ENCODE peak calls at places on chromosomes 5 and 9, in four cellular contexts. One of them, this sample, is unnamed. For H3K27me3 and H3K4me1, the result is how much of the 10 kb centered on the place peaks cover.

GRCh38 chr5:132459983-132460834 is 30.4 kb downstream of the IRF1 start:
- DNase-seq in GM23338: no peak
- DNase-seq in endothelial cell of umbilical vein: no peak
- DNase-seq in stomach: peak
- DNase-seq in this sample: no peak

GRCh38 chr9:23768861-23769260 is 57.2 kb downstream of the ELAVL2 start:
- DNase-seq in GM23338: no peak
- DNase-seq in endothelial cell of umbilical vein: no peak
- DNase-seq in stomach: no peak
- DNase-seq in this sample: no peak

GRCh38 chr5:145689235-145689634 is 145.9 kb downstream of the PRELID2 start:
- DNase-seq in GM23338: no peak
- DNase-seq in endothelial cell of umbilical vein: no peak
- DNase-seq in stomach: no peak
- DNase-seq in this sample: no peak

GRCh38 chr5:157350939-157351338 is 85.0 kb downstream of the CYFIP2 start:
- DNase-seq in GM23338: no peak
- DNase-seq in endothelial cell of umbilical vein: no peak
- DNase-seq in stomach: no peak
- DNase-seq in this sample: no peak

GRCh38 chr9:78932849-78933627 is 636.1 kb downstream of the PSAT1 start:
- DNase-seq in GM23338: no peak
- DNase-seq in endothelial cell of umbilical vein: peak
- DNase-seq in stomach: no peak
- DNase-seq in this sample: no peak

GRCh38 chr9:29798599-29798998 is 2225.3 kb upstream of the C9orf72 start:
- DNase-seq in GM23338: no peak
- DNase-seq in endothelial cell of umbilical vein: no peak
- DNase-seq in stomach: no peak
- DNase-seq in this sample: no peak

GRCh38 chr9:2138646-2139045 is 123.5 kb downstream of the SMARCA2 start:
- DNase-seq in GM23338: no peak
- DNase-seq in endothelial cell of umbilical vein: no peak
- DNase-seq in stomach: no peak
- DNase-seq in this sample: no peak

GRCh38 chr9:138071731-138072130 is 194.1 kb downstream of the CACNA1B start:
- DNase-seq in GM23338: no peak
- DNase-seq in endothelial cell of umbilical vein: no peak
- DNase-seq in stomach: no peak
- DNase-seq in this sample: no peak

GRCh38 chr5:35853652-35854051 is 3.0 kb upstream of the IL7R start:
- DNase-seq in GM23338: no peak
- DNase-seq in endothelial cell of umbilical vein: no peak
- DNase-seq in stomach: no peak
- DNase-seq in this sample: no peak

GRCh38 chr5:72328172-72328571 is 8.0 kb downstream of the PTCD2 start:
- DNase-seq in GM23338: no peak
- DNase-seq in endothelial cell of umbilical vein: no peak
- DNase-seq in stomach: peak
- DNase-seq in this sample: no peak

GRCh38 chr5:673837-674629 is 19.1 kb downstream of the TPPP start:
- DNase-seq in GM23338: no peak
- DNase-seq in endothelial cell of umbilical vein: no peak
- DNase-seq in stomach: no peak
- DNase-seq in this sample: no peak

GRCh38 chr5:96969401-96969800 is 33.5 kb downstream of the LNPEP start:
- DNase-seq in GM23338: no peak
- DNase-seq in endothelial cell of umbilical vein: no peak
- DNase-seq in stomach: no peak
- DNase-seq in this sample: no peak

GRCh38 chr9:36925033-36925432 is 109.0 kb downstream of the PAX5 start:
- DNase-seq in GM23338: no peak
- DNase-seq in endothelial cell of umbilical vein: no peak
- DNase-seq in stomach: no peak
- DNase-seq in this sample: no peak

GRCh38 chr5:122180863-122181519 is 51.6 kb downstream of the ZNF474 start:
- DNase-seq in GM23338: no peak
- DNase-seq in endothelial cell of umbilical vein: peak
- DNase-seq in stomach: no peak
- DNase-seq in this sample: no peak

GRCh38 chr5:134138416-134139376 is 24.2 kb downstream of the TCF7 start:
- DNase-seq in GM23338: no peak
- DNase-seq in endothelial cell of umbilical vein: no peak
- DNase-seq in stomach: peak
- DNase-seq in this sample: peak

GRCh38 chr9:5714501-5715401 is 85.8 kb downstream of the RIC1 start:
- DNase-seq in GM23338: peak
- DNase-seq in endothelial cell of umbilical vein: peak
- DNase-seq in stomach: no peak
- DNase-seq in this sample: no peak

GRCh38 chr9:37976714-37977477 is 73.0 kb upstream of the SLC25A51 start:
- DNase-seq in GM23338: no peak
- DNase-seq in endothelial cell of umbilical vein: no peak
- DNase-seq in stomach: no peak
- DNase-seq in this sample: no peak

GRCh38 chr9:118331622-118332045 is 627.4 kb downstream of the TLR4 start:
- DNase-seq in GM23338: no peak
- DNase-seq in endothelial cell of umbilical vein: no peak
- DNase-seq in stomach: no peak
- DNase-seq in this sample: no peak

GRCh38 chr9:112061152-112061740 is 113.9 kb downstream of the SUSD1 start:
- DNase-seq in GM23338: no peak
- DNase-seq in endothelial cell of umbilical vein: peak
- DNase-seq in stomach: peak
- DNase-seq in this sample: no peak

GRCh38 chr5:132557425-132557805 is 638 bp downstream of the RAD50 start:
- DNase-seq in GM23338: peak
- DNase-seq in endothelial cell of umbilical vein: peak
- DNase-seq in stomach: peak
- DNase-seq in this sample: no peak

GRCh38 chr5:151345187-151345807 is 2.1 kb downstream of the SLC36A2 start:
- DNase-seq in GM23338: no peak
- DNase-seq in endothelial cell of umbilical vein: no peak
- DNase-seq in stomach: no peak
- DNase-seq in this sample: no peak

GRCh38 chr9:91038483-91039124 is 237.0 kb downstream of the SYK start:
- DNase-seq in GM23338: no peak
- DNase-seq in endothelial cell of umbilical vein: no peak
- DNase-seq in stomach: no peak
- DNase-seq in this sample: no peak

GRCh38 chr9:118330191-118330986 is 626.2 kb downstream of the TLR4 start:
- DNase-seq in GM23338: peak
- DNase-seq in endothelial cell of umbilical vein: no peak
- DNase-seq in stomach: no peak
- DNase-seq in this sample: no peak

GRCh38 chr9:1319436-1319835 is 269.3 kb downstream of the DMRT2 start:
- DNase-seq in GM23338: no peak
- DNase-seq in endothelial cell of umbilical vein: no peak
- DNase-seq in stomach: no peak
- DNase-seq in this sample: no peak

GRCh38 chr9:1366300-1366699 is 316.1 kb downstream of the DMRT2 start:
- DNase-seq in GM23338: no peak
- DNase-seq in endothelial cell of umbilical vein: no peak
- DNase-seq in stomach: no peak
- DNase-seq in this sample: no peak

GRCh38 chr5:73327908-73328455 is 120.6 kb downstream of the FOXD1 start:
- DNase-seq in GM23338: no peak
- DNase-seq in endothelial cell of umbilical vein: no peak
- DNase-seq in stomach: no peak
- DNase-seq in this sample: no peak

GRCh38 chr5:170484459-170484831 is 19.4 kb upstream of the KCNIP1 start:
- DNase-seq in GM23338: no peak
- DNase-seq in endothelial cell of umbilical vein: no peak
- DNase-seq in stomach: no peak
- DNase-seq in this sample: peak

GRCh38 chr5:151005187-151005974 is 15.0 kb upstream of the GPX3 start:
- DNase-seq in GM23338: no peak
- DNase-seq in endothelial cell of umbilical vein: no peak
- DNase-seq in stomach: no peak
- DNase-seq in this sample: no peak

GRCh38 chr5:101806410-101806809 is 489.7 kb downstream of the SLCO4C1 start:
- DNase-seq in GM23338: no peak
- DNase-seq in endothelial cell of umbilical vein: no peak
- DNase-seq in stomach: no peak
- DNase-seq in this sample: no peak

DNA sequence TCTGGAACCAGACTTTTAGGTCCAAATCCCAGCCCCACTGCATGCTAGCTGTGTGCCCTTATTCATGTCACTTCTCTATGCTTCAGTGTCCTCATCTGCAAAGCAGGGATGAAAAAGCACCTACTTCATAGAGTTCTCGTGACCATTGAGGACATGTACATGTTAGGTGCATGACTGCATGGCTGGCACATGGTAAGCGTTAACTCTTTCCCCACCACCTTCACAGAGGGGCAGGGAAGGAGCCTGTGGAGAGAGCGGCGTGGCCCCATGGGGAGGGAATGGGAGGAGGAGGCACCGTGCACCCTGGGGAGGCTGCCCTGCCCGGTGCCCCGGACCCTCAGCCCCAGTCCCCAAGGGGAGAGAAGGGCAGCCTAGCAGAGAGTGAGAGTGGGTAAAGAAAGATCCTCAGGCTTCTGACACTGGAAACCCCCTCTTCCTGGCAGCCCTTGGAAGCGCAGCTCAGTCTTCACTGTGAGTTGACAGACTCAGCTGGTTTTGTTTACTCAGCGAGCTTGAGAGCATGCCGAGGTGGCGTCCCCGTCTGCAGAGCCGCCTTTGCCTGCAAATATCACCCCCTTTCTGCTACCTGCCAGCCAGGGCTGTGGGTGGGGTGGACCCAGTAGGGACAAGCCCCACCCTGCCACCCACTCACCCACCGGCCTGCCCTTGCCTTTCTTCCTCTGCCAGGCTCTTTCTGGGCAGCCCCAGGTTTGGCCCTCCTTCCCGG is 10.6 kb upstream of the ANGPTL2 start:
- DNase-seq in GM23338: peak
- DNase-seq in endothelial cell of umbilical vein: no peak
- DNase-seq in stomach: peak
- DNase-seq in this sample: peak
- TF ChIP-seq POLR2AphosphoS5 in GM23338: no peak
- TF ChIP-seq POLR2AphosphoS5 in endothelial cell of umbilical vein: no peak
- TF ChIP-seq POLR2AphosphoS5 in stomach: no peak
- TF ChIP-seq POLR2AphosphoS5 in this sample: no peak

DNA sequence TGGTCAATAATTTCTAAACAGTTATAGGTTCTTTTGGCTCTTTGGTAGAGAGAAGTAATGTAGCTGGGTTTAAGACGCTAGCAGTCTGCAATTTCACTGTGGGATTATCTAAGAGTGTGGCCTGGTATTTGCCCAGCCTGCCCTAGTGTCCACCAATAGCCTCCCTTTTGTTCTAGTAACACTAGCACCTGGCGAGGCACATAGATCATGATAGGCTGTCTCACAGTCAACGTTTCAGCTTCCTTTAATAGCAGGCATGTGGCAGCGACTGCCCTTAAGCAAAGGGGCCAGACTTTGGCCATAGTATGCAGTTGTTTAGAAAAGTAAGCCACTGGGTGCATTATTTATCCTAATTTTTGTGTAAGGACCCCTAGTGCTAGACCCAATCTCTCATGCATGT is 274.4 kb downstream of the HTR1A start:
- DNase-seq in GM23338: peak
- DNase-seq in endothelial cell of umbilical vein: no peak
- DNase-seq in stomach: no peak
- DNase-seq in this sample: no peak
- H3K27me3 ChIP-seq in GM23338: under half
- H3K27me3 ChIP-seq in endothelial cell of umbilical vein: under half
- H3K27me3 ChIP-seq in stomach: under half
- H3K27me3 ChIP-seq in this sample: under half

DNA sequence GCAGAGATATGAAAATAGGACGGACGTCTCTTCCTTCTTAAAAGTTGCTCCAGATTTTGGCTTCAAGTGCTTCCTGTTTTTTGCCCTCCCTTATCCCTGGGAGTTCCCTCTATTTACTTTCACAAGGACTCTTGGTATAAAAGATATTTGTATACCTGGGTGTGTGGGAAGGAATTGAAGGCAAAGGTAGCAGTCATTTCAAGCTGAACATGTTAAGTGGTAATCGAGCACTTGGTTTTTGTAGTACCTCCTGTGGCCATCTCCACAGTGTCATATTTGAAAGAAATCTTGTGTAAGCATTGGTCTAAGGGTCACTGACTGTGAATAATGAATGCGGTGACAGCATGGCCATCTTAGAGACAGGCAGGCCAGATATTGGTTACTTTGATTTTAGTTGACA is 593.6 kb downstream of the MTRR start:
- DNase-seq in GM23338: no peak
- DNase-seq in endothelial cell of umbilical vein: no peak
- DNase-seq in stomach: no peak
- DNase-seq in this sample: no peak
- H3K4me1 ChIP-seq in GM23338: under half
- H3K4me1 ChIP-seq in endothelial cell of umbilical vein: under half
- H3K4me1 ChIP-seq in stomach: under half
- H3K4me1 ChIP-seq in this sample: under half

GRCh38 chr5:138936225-138936967 is 61.3 kb upstream of the LRRTM2 start:
- DNase-seq in GM23338: peak
- DNase-seq in endothelial cell of umbilical vein: peak
- DNase-seq in stomach: peak
- DNase-seq in this sample: peak
- TF ChIP-seq POLR2AphosphoS5 in GM23338: no peak
- TF ChIP-seq POLR2AphosphoS5 in endothelial cell of umbilical vein: peak
- TF ChIP-seq POLR2AphosphoS5 in stomach: no peak
- TF ChIP-seq POLR2AphosphoS5 in this sample: peak

GRCh38 chr5:68419101-68419636 is 203.6 kb downstream of the PIK3R1 start:
- DNase-seq in GM23338: no peak
- DNase-seq in endothelial cell of umbilical vein: no peak
- DNase-seq in stomach: no peak
- DNase-seq in this sample: no peak

GRCh38 chr5:68419637-68420452 is 204.3 kb downstream of the PIK3R1 start:
- DNase-seq in GM23338: no peak
- DNase-seq in endothelial cell of umbilical vein: peak
- DNase-seq in stomach: no peak
- DNase-seq in this sample: no peak

GRCh38 chr5:68416714-68417113 is 201.2 kb downstream of the PIK3R1 start:
- DNase-seq in GM23338: no peak
- DNase-seq in endothelial cell of umbilical vein: no peak
- DNase-seq in stomach: no peak
- DNase-seq in this sample: no peak

GRCh38 chr5:68418680-68419079 is 203.1 kb downstream of the PIK3R1 start:
- DNase-seq in GM23338: no peak
- DNase-seq in endothelial cell of umbilical vein: no peak
- DNase-seq in stomach: no peak
- DNase-seq in this sample: no peak

DNA sequence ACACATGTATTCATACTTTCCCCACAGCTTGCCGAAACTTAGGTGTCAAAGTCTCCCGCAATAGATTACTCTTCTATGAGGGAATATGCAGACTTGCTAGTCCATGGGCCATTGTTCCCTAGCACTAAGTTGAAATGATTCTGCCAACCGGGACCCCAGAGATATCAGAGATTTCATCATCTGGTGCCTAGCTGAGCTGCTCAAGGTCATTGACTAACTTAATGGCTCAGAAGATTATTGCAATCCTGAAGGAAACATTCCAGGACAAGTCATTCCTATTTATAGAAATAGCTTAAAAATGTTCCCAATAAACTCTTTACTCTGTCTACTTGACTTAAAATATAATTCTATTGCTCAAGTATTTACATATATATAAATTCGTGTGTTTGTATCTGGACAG is 202.7 kb downstream of the PIK3R1 start:
- DNase-seq in GM23338: no peak
- DNase-seq in endothelial cell of umbilical vein: no peak
- DNase-seq in stomach: no peak
- DNase-seq in this sample: no peak
- H3K27me3 ChIP-seq in GM23338: under half
- H3K27me3 ChIP-seq in endothelial cell of umbilical vein: under half
- H3K27me3 ChIP-seq in stomach: under half
- H3K27me3 ChIP-seq in this sample: under half

GRCh38 chr5:67201897-67202549 is 5.4 kb upstream of the CD180 start:
- DNase-seq in GM23338: no peak
- DNase-seq in endothelial cell of umbilical vein: no peak
- DNase-seq in stomach: no peak
- DNase-seq in this sample: no peak
- H3K4me1 ChIP-seq in GM23338: under half
- H3K4me1 ChIP-seq in endothelial cell of umbilical vein: under half
- H3K4me1 ChIP-seq in stomach: under half
- H3K4me1 ChIP-seq in this sample: under half